ENCODE peak calls at places on chromosome 7, in five cellular contexts. Z, W, O, A and M are unnamed samples.

GRCh38 chr7:50270531-50271018 is 33.9 kb upstream of the IKZF1 start:
- DNase-seq in A (no peak), W (no peak), Z (no peak), O (no peak), M (peak)

GRCh38 chr7:16423761-16424160 is 2.4 kb upstream of the CRPPA start:
- DNase-seq in O (no peak), A (no peak), Z (no peak), W (no peak), M (no peak)

GRCh38 chr7:93910076-93910994 is 4.0 kb downstream of the GNGT1 start:
- DNase-seq in O (peak), Z (no peak), A (no peak), W (no peak), M (no peak)

GRCh38 chr7:13988765-13989137 is 715 bp downstream of the ETV1 start:
- DNase-seq in W (no peak), O (peak), Z (no peak), A (peak), M (no peak)

GRCh38 chr7:155521007-155521742 is 25.2 kb downstream of the CNPY1 start:
- DNase-seq in Z (no peak), O (no peak), A (no peak), W (no peak), M (no peak)

GRCh38 chr7:145324081-145324480 is 488.2 kb upstream of the TPK1 start:
- DNase-seq in O (no peak), W (no peak), Z (no peak), A (no peak), M (peak)

GRCh38 chr7:2670720-2671391 is 17.1 kb upstream of the AMZ1 start:
- DNase-seq in Z (peak), W (peak), O (peak), A (peak), M (peak)

GRCh38 chr7:127904706-127905056 is 126.6 kb downstream of the LRRC4 start:
- DNase-seq in W (no peak), A (no peak), Z (no peak), O (no peak), M (no peak)

GRCh38 chr7:66153691-66154090 is 39.0 kb downstream of the CRCP start:
- DNase-seq in W (no peak), A (no peak), O (no peak), Z (no peak), M (no peak)

DNA sequence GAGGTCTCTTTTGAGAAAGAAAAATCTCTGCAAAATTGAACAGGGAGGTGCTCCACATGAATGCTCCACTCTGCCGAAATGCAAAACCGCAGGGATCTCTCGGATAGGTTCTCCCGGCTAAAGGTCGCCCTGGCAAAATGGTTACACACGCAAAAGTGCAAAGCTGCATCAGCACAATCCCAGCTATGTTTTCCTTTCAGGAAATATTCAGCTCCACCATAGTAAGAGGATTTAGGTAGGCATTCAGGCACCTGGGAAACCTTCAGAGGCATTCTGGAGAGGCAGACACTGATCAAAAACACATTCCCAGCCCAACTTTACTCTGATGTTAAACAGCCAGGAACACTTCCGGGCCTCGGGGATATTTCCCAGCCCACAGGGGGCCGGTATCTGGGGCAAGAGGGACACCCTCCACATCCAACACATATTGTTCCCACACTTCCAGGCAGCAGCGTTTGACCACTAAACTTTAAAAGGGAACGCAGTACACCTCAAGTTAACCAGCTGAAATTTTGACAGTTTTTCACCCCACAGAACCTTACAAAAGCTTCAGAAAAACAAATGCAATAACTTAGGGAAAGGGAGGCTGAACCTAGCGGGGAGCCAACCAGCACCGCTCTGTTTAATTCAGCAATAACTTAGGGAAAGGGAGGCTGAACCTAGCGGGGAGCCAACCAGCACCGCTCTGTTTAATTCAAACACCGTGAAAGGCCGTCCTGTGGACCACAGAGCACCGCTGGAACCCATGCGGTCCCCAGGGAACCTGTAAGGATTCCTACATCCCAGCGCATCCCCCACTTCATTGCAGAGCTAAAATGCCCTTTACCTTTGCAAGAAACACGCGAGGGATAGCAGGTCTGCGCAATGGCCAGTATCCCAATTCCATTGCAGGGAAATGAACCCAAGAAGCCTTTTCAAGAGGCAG is 45.9 kb downstream of the TNS3 start:
- DNase-seq in A (no peak), O (no peak), Z (peak), W (no peak), M (no peak)
- H3K4me3 ChIP-seq in A (peak), O (no peak), Z (peak), W (no peak), M (no peak)

GRCh38 chr7:131570401-131570800 is 14.0 kb upstream of the PODXL start:
- DNase-seq in O (no peak), A (no peak), Z (peak), W (no peak), M (no peak)

GRCh38 chr7:131568510-131568909 is 12.1 kb upstream of the PODXL start:
- DNase-seq in O (no peak), W (no peak), Z (no peak), A (no peak), M (no peak)

GRCh38 chr7:131564640-131565039 is 8.2 kb upstream of the PODXL start:
- DNase-seq in A (no peak), O (no peak), Z (no peak), W (no peak), M (no peak)

GRCh38 chr7:131563918-131564317 is 7.5 kb upstream of the PODXL start:
- DNase-seq in A (no peak), W (no peak), Z (no peak), O (no peak), M (no peak)

DNA sequence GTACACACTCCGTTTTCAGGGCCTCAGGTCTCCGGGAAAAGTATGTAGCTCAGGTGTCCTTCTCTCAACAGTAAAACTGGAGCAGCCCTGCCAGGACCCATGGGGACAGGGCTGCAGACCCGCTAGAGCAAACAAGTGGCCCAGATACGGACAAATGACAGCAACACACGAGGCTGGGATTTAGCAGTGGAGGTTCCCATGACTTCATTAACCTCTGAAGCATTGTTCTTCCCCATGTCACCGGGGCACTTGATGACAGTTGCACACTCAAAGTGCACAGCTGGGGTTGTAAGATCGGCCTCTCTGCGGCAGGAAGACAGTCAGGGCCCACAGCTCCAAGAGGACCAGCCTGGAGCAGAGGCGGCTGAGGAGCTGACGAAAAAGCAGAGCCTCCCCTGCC is 12.5 kb upstream of the PODXL start:
- DNase-seq in A (no peak), W (no peak), Z (no peak), O (no peak), M (no peak)
- TF ChIP-seq CTCF in A (no peak), W (no peak), Z (no peak), O (no peak), M (no peak)

GRCh38 chr7:30681262-30682130 is 760 bp downstream of the CRHR2 start:
- DNase-seq in A (no peak), Z (no peak), O (no peak), W (no peak), M (no peak)
- H3K4me3 ChIP-seq in A (peak), Z (peak), O (no peak), W (peak), M (no peak)

GRCh38 chr7:83365746-83366145 is 203.1 kb upstream of the PCLO start:
- DNase-seq in W (no peak), Z (no peak), O (no peak), A (no peak), M (no peak)
- TF ChIP-seq CTCF in W (no peak), Z (no peak), O (no peak), A (peak), M (no peak)

DNA sequence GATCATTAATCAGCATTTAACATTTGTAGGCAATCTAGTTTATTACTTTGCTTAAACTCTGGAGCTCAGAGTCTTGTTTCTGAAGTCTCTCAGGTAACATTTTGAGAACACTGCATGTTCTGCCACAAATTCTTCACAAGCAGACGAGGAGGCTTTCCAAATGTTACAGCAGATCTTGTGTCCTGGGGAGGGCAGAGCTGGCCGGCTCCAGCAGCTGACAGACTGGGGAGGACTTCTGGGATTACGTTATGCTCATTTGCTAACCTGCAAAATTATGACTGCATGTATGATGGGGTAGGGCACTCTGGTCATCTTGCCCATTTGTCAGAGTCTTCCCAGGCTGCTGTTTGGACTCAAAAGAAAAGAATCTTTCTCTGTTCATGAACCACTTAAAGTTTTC is 50.6 kb downstream of the GALNT17 start:
- DNase-seq in W (no peak), Z (no peak), A (no peak), O (no peak), M (no peak)
- H3K4me3 ChIP-seq in W (no peak), Z (no peak), A (no peak), O (no peak), M (no peak)

DNA sequence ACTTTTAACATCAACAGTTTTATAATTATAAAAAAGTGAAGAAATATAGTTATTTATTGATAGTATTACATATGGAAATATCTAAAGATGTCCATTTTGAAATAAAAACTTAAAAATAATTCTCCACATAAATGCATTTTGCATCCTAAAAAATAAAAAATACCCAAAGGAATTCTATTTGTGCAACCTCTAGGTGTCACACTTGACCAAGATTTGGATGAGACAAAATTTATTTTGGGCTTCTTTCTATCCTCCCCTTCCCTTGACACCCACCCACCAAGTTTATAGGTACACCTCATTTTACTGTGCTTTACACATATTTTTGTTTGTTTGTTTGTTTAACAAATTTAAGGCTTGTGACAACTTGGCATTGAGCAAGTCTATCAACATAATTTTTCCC is 3.3 kb upstream of the THSD7A start:
- DNase-seq in Z (no peak), O (no peak), A (no peak), W (no peak), M (no peak)
- TF ChIP-seq CTCF in Z (no peak), O (peak), A (peak), W (no peak), M (no peak)